ENCODE peak calls at places on chromosomes 3 and 15, in ten cellular contexts. K is progenitor cell of endocrine pancreas; G is ureter; Z is NCI-H460; J is nucleus accumbens; B is stimulated activated CD4-positive, alpha-beta T cell treated with anti-CD3 and anti-CD28 coated beads, Interleukin-12 subunit alpha, Interleukin-12 subunit beta, amount 100 ng/mL, for 48 hours; D is activated CD4-positive, CD25-positive, alpha-beta regulatory T cell; O is hepatocyte; L is ACHN; U is HL-60. I is an unnamed sample.

GRCh38 chr3:28467414-28467813 is 118.8 kb upstream of the AZI2 start:
- DNase-seq in Z (no peak), G (no peak), B (no peak), L (no peak), O (no peak), K (no peak), U (no peak), D (no peak), J (no peak), I (no peak)

GRCh38 chr3:38984731-38985130 is 67.0 kb downstream of the SCN11A start:
- DNase-seq in G (no peak), K (no peak), O (no peak), D (no peak), J (no peak), B (no peak), L (no peak), Z (no peak), U (no peak), I (no peak)

GRCh38 chr3:31377045-31377642 is 155.6 kb upstream of the STT3B start:
- DNase-seq in B (no peak), Z (no peak), D (no peak), J (no peak), O (peak; percentile 82), K (no peak), G (peak; percentile 44), L (peak; percentile 51), U (no peak), I (no peak)

GRCh38 chr3:52534281-52535183 is 875 bp upstream of the NT5DC2 start:
- DNase-seq in L (no peak), D (no peak), O (peak; percentile 55), J (no peak), U (no peak), K (no peak), G (peak; percentile 54), B (no peak), Z (no peak), I (no peak)

GRCh38 chr3:55169608-55170010 is 241.8 kb upstream of the LRTM1 start:
- DNase-seq in K (no peak), U (no peak), D (no peak), B (no peak), Z (no peak), J (no peak), O (no peak), L (peak; percentile 74), G (no peak), I (no peak)

GRCh38 chr3:70386043-70386442 is 73.6 kb upstream of the MDFIC2 start:
- DNase-seq in K (no peak), L (no peak), O (no peak), Z (no peak), U (no peak), D (no peak), G (no peak), J (no peak), B (no peak), I (no peak)

GRCh38 chr3:125349055-125349454 is 26.1 kb downstream of the ZNF148 start:
- DNase-seq in Z (no peak), U (no peak), O (no peak), K (no peak), B (no peak), D (no peak), L (no peak), G (no peak), J (no peak), I (no peak)

GRCh38 chr15:89358435-89358754 is 23.8 kb upstream of the POLG start:
- DNase-seq in U (no peak), K (no peak), L (no peak), O (no peak), D (no peak), J (no peak), G (no peak), Z (no peak), B (no peak), I (no peak)

GRCh38 chr3:194286747-194287146 is 64.4 kb downstream of the CPN2 start:
- DNase-seq in J (no peak), K (no peak), D (no peak), O (no peak), Z (no peak), B (no peak), U (no peak), G (no peak), L (no peak), I (no peak)

GRCh38 chr3:192514754-192515660 is 212.3 kb downstream of the FGF12 start:
- DNase-seq in J (no peak), Z (no peak), G (peak; percentile 48), U (no peak), B (no peak), L (no peak), O (peak; percentile 81), K (peak; percentile 86), D (no peak), I (no peak)

GRCh38 chr3:87898971-87899370 is 159.8 kb downstream of the CGGBP1 start:
- DNase-seq in K (no peak), G (no peak), L (no peak), D (no peak), J (no peak), Z (no peak), O (no peak), U (no peak), B (no peak), I (peak; percentile 62)

GRCh38 chr3:116524455-116524854 is 79.2 kb upstream of the LSAMP start:
- DNase-seq in J (no peak), U (no peak), O (no peak), Z (no peak), K (no peak), L (no peak), B (no peak), D (no peak), G (no peak), I (no peak)

GRCh38 chr3:28089527-28089897 is 151.9 kb upstream of the CMC1 start:
- DNase-seq in L (no peak), J (no peak), D (no peak), K (no peak), Z (no peak), B (no peak), U (no peak), O (no peak), G (no peak), I (no peak)

GRCh38 chr3:5021116-5021515 is 41.9 kb downstream of the BHLHE40 start:
- DNase-seq in Z (no peak), O (no peak), G (no peak), K (no peak), L (no peak), J (no peak), D (no peak), B (no peak), U (no peak), I (no peak)

GRCh38 chr3:56467108-56467507 is 1.2 kb downstream of the ERC2 start:
- DNase-seq in J (peak; percentile 55), G (peak; percentile 80), B (peak; percentile 22), O (peak; percentile 91), D (no peak), L (peak; percentile 95), U (no peak), K (peak; percentile 84), Z (peak; percentile 58), I (no peak)

GRCh38 chr15:33846862-33847261 is 121.4 kb upstream of the CHRM5 start:
- DNase-seq in Z (no peak), J (no peak), D (no peak), U (no peak), K (no peak), B (no peak), L (no peak), G (no peak), O (no peak), I (no peak)

GRCh38 chr15:34223904-34224596 is 766 bp upstream of the EMC4 start:
- DNase-seq in D (no peak), J (no peak), L (peak; percentile 14), G (no peak), K (no peak), B (no peak), O (no peak), U (peak; percentile 21), Z (no peak), I (no peak)

GRCh38 chr15:100186366-100186765 is 155.4 kb downstream of the ADAMTS17 start:
- DNase-seq in D (no peak), Z (no peak), L (no peak), B (no peak), O (no peak), G (no peak), J (no peak), U (no peak), K (no peak), I (no peak)

GRCh38 chr3:152320201-152320617 is 51.5 kb downstream of the MBNL1 start:
- DNase-seq in G (no peak), J (no peak), D (no peak), K (no peak), O (no peak), L (no peak), U (no peak), Z (no peak), B (no peak), I (no peak)

GRCh38 chr3:27357665-27358258 is 11.4 kb downstream of the NEK10 start:
- DNase-seq in O (peak; percentile 72), B (peak; percentile 35), U (peak; percentile 29), Z (peak; percentile 55), G (peak; percentile 65), D (peak; percentile 27), L (peak; percentile 65), K (no peak), J (no peak), I (no peak)

GRCh38 chr15:76155742-76156141 is 96.0 kb downstream of the TMEM266 start:
- DNase-seq in O (no peak), K (no peak), D (no peak), G (no peak), B (no peak), L (no peak), U (no peak), Z (no peak), J (no peak), I (no peak)

GRCh38 chr3:165464736-165465135 is 268.6 kb upstream of the SLITRK3 start:
- DNase-seq in J (no peak), O (no peak), L (no peak), Z (no peak), G (no peak), B (no peak), U (no peak), K (no peak), D (no peak), I (no peak)

GRCh38 chr15:44573386-44573785 is 36.4 kb downstream of the EIF3J start:
- DNase-seq in D (no peak), U (no peak), O (no peak), B (no peak), Z (no peak), L (no peak), J (no peak), G (no peak), K (no peak), I (no peak)

GRCh38 chr3:113560845-113561623 is 28.7 kb downstream of the SIDT1 start:
- DNase-seq in U (no peak), O (no peak), J (no peak), D (no peak), B (no peak), Z (no peak), G (no peak), K (no peak), L (no peak), I (no peak)

GRCh38 chr15:44489464-44489863 is 47.5 kb upstream of the EIF3J start:
- DNase-seq in Z (no peak), B (no peak), O (no peak), D (no peak), U (no peak), J (no peak), G (no peak), K (no peak), L (peak; percentile 94), I (no peak)

GRCh38 chr15:66756220-66756769 is 54.3 kb downstream of the SMAD6 start:
- DNase-seq in J (no peak), U (no peak), K (no peak), Z (no peak), G (no peak), D (no peak), B (no peak), O (no peak), L (no peak), I (no peak)

GRCh38 chr3:179837374-179837773 is 184.5 kb downstream of the USP13 start:
- DNase-seq in K (no peak), J (no peak), B (no peak), Z (no peak), D (no peak), O (no peak), G (no peak), L (peak; percentile 20), U (no peak), I (no peak)

GRCh38 chr3:65193531-65193930 is 505.7 kb upstream of the ADAMTS9 start:
- DNase-seq in D (no peak), O (no peak), G (no peak), J (no peak), L (no peak), B (no peak), Z (no peak), K (no peak), U (no peak), I (no peak)